ENCODE peak calls at places on chromosome 11, in eight cellular contexts. B is fibroblast of lung, Q is HCT116, I is GM23338, M is PC-3, F is K562, Z is neural progenitor cell, C is DND-41. P is an unnamed sample. For H3K4me1, the result is how much of the 10 kb centered on the place peaks cover.

GRCh38 chr11:44946268-44946667 is 4.4 kb downstream of the TP53I11 start:
- DNase-seq in F (no peak), B (no peak), I (no peak), M (no peak), Z (no peak), C (no peak), Q (no peak), P (no peak)

GRCh38 chr11:132200303-132200936 is 830.0 kb downstream of the NTM start:
- DNase-seq in F (no peak), I (no peak), B (no peak), Q (no peak), Z (no peak), M (no peak), C (no peak), P (no peak)

GRCh38 chr11:22387126-22387525 is 48.9 kb downstream of the SLC17A6 start:
- DNase-seq in Q (no peak), M (no peak), I (no peak), B (no peak), Z (no peak), F (no peak), C (no peak), P (no peak)

GRCh38 chr11:55942785-55943392 is 6.7 kb upstream of the OR5I1 start:
- DNase-seq in I (peak), F (peak), M (peak), Q (peak), C (no peak), Z (peak), B (peak), P (no peak)

GRCh38 chr11:30107899-30108298 is 91.1 kb upstream of the KCNA4 start:
- DNase-seq in Q (no peak), B (peak), C (no peak), F (no peak), I (no peak), M (peak), Z (no peak), P (peak)

GRCh38 chr11:110724358-110724757 is 12.1 kb upstream of the ARHGAP20 start:
- DNase-seq in M (no peak), Q (no peak), I (no peak), F (no peak), C (no peak), Z (no peak), B (no peak), P (no peak)

GRCh38 chr11:30815619-30816018 is 229.5 kb upstream of the MPPED2 start:
- DNase-seq in Q (no peak), Z (no peak), I (no peak), M (no peak), C (no peak), B (no peak), F (no peak), P (no peak)

GRCh38 chr11:74877132-74877531 is 71.8 kb downstream of the XRRA1 start:
- DNase-seq in Q (peak), C (peak), Z (no peak), B (peak), I (peak), F (peak), M (peak), P (no peak)

GRCh38 chr11:69939551-69940245 is 120.5 kb upstream of the FGF3 start:
- DNase-seq in B (peak), M (no peak), Z (no peak), F (no peak), C (no peak), I (no peak), Q (no peak), P (peak)

GRCh38 chr11:62678433-62678769 is 472 bp downstream of the UBXN1 start:
- DNase-seq in B (no peak), C (no peak), Q (no peak), M (no peak), I (no peak), Z (peak), F (no peak), P (no peak)

GRCh38 chr11:40288212-40288803 is 1171.1 kb downstream of the LRRC4C start:
- DNase-seq in M (no peak), B (no peak), Q (no peak), C (no peak), F (no peak), Z (no peak), I (no peak), P (no peak)

GRCh38 chr11:129939510-129939909 is 44.1 kb upstream of the NFRKB start:
- DNase-seq in Q (no peak), I (no peak), F (no peak), C (no peak), B (no peak), M (no peak), Z (no peak), P (no peak)
- H3K4me1 ChIP-seq in Q (under half), I (under half), F (under half), C (under half), B (under half), M (under half), Z (under half), P (under half)

DNA sequence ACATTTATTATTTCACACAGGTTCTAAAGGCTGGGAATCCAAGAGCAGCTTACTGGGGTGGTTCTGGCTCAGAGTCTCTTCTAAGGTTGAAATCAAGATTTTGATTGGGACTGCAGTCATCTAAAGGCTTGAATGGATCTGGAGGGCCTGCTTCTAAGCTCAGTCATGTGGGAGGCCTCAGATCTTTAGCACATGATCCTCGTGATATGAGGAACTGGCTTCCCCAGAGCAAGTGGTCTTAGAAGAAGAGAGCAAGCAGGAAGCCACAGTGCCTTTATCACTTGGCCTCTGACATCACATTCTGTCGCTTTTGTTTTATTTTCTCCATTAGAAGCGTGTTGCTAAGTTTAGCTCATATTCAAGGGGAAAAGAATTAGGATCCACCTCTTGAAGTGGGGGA is 88.9 kb downstream of the ARFGAP2 start:
- DNase-seq in C (no peak), I (no peak), Q (no peak), Z (no peak), F (peak), M (no peak), B (no peak), P (no peak)
- H2AFZ ChIP-seq in C (no peak), I (no peak), Q (no peak), Z (no peak), F (peak), M (no peak), B (no peak), P (no peak)

DNA sequence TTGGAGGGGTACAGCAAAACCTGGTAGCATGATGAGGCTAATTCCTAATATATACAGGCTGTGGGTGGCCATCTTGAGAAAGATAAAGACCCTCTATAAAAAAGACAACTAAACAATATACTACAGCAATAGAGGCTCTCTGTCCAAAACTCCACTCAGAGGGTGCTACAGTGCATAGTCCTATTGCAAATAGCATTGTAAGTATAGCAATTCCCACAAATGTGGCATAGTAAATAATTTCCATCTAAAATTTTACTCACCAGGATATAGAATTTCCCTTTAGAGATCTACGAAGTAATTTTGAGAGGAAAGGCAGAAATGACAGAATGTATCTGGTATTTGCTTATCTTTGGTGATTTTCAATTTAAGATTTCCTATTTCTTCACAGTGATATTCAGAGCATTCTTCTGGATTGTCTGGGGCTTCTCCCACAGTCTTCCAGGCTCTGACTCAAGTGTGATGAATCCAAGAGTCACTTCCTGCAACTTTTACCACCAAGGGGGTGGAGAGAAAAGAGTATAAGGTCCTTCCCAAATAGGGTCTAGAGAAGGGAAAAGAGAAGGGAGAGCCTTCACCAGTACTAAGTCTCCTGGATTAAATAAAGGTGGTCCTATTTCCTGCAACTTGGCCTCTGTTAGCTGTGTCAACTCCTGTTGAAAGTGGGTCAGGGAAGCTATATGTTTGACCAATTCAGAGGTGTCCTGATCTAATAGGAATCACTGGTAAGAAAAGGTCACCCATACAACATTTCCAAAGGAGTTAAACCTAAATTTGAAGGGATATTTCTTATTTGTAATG is 1054.7 kb upstream of the CNTN5 start:
- DNase-seq in F (no peak), Q (no peak), B (peak), M (peak), C (no peak), I (no peak), Z (no peak), P (peak)
- H3K4me3 ChIP-seq in F (no peak), Q (no peak), B (no peak), M (no peak), C (no peak), I (no peak), Z (no peak), P (peak)

DNA sequence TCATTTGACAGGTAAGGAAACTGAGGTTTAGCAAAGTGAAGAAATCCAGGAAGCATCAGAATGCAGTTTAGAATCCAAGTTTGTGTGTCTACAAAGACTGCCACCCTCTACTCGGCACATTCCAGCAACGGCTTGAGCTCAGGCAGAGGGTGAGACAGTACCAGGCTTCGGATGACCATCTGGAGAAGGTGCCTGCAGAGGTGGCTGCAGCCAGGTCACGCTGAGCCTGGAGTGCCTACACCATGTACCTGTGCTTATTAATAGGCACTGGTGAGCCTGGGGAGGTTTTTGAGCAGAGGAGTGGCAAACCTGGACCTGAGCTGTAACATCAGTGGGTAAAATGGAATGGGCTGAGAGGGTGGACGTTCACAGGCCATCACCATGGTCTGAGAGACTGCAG is 4.7 kb downstream of the FXYD6 start:
- DNase-seq in B (no peak), Z (no peak), F (no peak), C (no peak), I (no peak), M (no peak), Q (no peak), P (no peak)
- H3K4me1 ChIP-seq in B (under half), Z (half or more), F (under half), C (half or more), I (under half), M (under half), Q (under half), P (under half)

GRCh38 chr11:118264568-118265470 is 722 bp upstream of the MPZL2 start:
- DNase-seq in Z (peak), B (no peak), I (peak), C (no peak), M (no peak), Q (no peak), F (no peak), P (no peak)
- H2AFZ ChIP-seq in Z (peak), B (no peak), I (peak), C (no peak), M (peak), Q (peak), F (no peak), P (peak)

GRCh38 chr11:27610946-27611345 is 89.3 kb downstream of the BDNF start:
- DNase-seq in Z (no peak), C (no peak), B (no peak), Q (no peak), F (no peak), M (no peak), I (no peak), P (no peak)
- H3K4me3 ChIP-seq in Z (no peak), C (no peak), B (no peak), Q (no peak), F (no peak), M (no peak), I (no peak), P (no peak)

GRCh38 chr11:72067676-72068075 is 12.7 kb downstream of the NUMA1 start:
- DNase-seq in Z (no peak), M (no peak), B (no peak), I (no peak), F (no peak), C (no peak), Q (no peak), P (no peak)

GRCh38 chr11:72070486-72070885 is 9.9 kb downstream of the NUMA1 start:
- DNase-seq in Z (no peak), B (no peak), Q (no peak), C (no peak), F (no peak), M (no peak), I (no peak), P (no peak)

GRCh38 chr11:72072348-72072747 is 8.0 kb downstream of the NUMA1 start:
- DNase-seq in C (peak), F (no peak), M (peak), I (peak), Z (peak), B (peak), Q (peak), P (peak)

GRCh38 chr11:72069200-72069599 is 11.1 kb downstream of the NUMA1 start:
- DNase-seq in C (no peak), M (no peak), Q (no peak), F (no peak), Z (no peak), B (no peak), I (no peak), P (peak)

GRCh38 chr11:72069787-72070251 is 10.5 kb downstream of the NUMA1 start:
- DNase-seq in Z (peak), C (no peak), B (peak), I (peak), M (peak), F (peak), Q (peak), P (peak)
- H3K4me1 ChIP-seq in Z (half or more), C (under half), B (under half), I (under half), M (under half), F (under half), Q (under half), P (under half)

GRCh38 chr11:114059984-114060401 is 482 bp downstream of the ZBTB16 start:
- DNase-seq in B (peak), M (no peak), Q (no peak), C (no peak), I (peak), Z (peak), F (peak), P (no peak)

GRCh38 chr11:114058871-114059277 is 637 bp upstream of the ZBTB16 start:
- DNase-seq in B (no peak), Z (peak), I (peak), Q (no peak), M (no peak), C (no peak), F (no peak), P (no peak)

GRCh38 chr11:114059278-114059983 is at the start of gene ZBTB16:
- DNase-seq in M (no peak), F (peak), Z (peak), I (peak), B (peak), C (no peak), Q (no peak), P (no peak)

GRCh38 chr11:114061053-114062049 is 1.8 kb downstream of the ZBTB16 start:
- DNase-seq in C (no peak), Q (no peak), Z (peak), B (peak), I (peak), F (no peak), M (no peak), P (no peak)

GRCh38 chr11:114060402-114061052 is 1.0 kb downstream of the ZBTB16 start:
- DNase-seq in Z (peak), B (no peak), I (peak), M (no peak), Q (no peak), F (no peak), C (no peak), P (no peak)
- H2AFZ ChIP-seq in Z (peak), B (peak), I (peak), M (peak), Q (no peak), F (no peak), C (no peak), P (peak)

DNA sequence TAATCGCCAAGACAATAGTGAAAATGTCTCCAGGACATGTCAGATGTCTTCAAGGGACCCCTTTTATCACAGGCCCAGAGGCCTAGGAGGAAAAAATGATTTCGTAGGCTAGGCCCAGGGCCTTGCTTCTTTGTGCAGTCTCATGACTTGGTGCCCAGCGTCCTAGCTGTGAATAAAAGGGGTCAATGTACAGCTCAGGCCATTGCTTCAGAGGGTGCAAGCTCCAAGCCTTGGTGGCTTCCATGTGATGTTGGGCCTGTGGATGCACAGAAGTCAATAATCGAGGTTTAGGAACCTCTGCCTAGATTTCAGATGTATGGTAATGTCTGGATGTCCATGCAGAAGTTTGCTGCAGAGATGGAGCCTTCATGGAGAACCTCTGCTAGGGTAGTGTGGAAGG is 20.7 kb upstream of the MTMR2 start:
- DNase-seq in Q (no peak), F (no peak), B (no peak), M (no peak), C (no peak), Z (no peak), I (peak), P (no peak)
- H3K4me3 ChIP-seq in Q (no peak), F (no peak), B (no peak), M (no peak), C (no peak), Z (no peak), I (no peak), P (no peak)